ENCODE peak calls at places on chromosome 20, in nine cellular contexts. P is effector memory CD8-positive, alpha-beta T cell; K is HuH-7; N is mammary epithelial cell; F is amniotic stem cell; U is NCI-H2171; M is ELF-1; Y is right cardiac atrium; A is nephron progenitor cell. R is an unnamed sample.

GRCh38 chr20:50716518-50716917 is 14.9 kb upstream of the PARD6B start:
- DNase-seq in P (no peak), K (no peak), N (no peak), F (no peak), U (no peak), M (no peak), Y (no peak), A (no peak), R (no peak)

GRCh38 chr20:47335251-47336012 is 21.1 kb downstream of the ZMYND8 start:
- DNase-seq in P (no peak), K (no peak), N (no peak), F (no peak), U (no peak), M (no peak), Y (no peak), A (no peak), R (no peak)

GRCh38 chr20:63700199-63701050 is 4.0 kb downstream of the TNFRSF6B start:
- DNase-seq in P (no peak), K (peak), N (no peak), F (no peak), U (no peak), M (peak), Y (peak), A (no peak), R (no peak)

GRCh38 chr20:24533449-24533848 is 64.0 kb downstream of the SYNDIG1 start:
- DNase-seq in P (no peak), K (no peak), N (no peak), F (no peak), U (no peak), M (peak), Y (no peak), A (no peak), R (no peak)

GRCh38 chr20:5531318-5532081 is 214.7 kb upstream of the PROKR2 start:
- DNase-seq in P (no peak), K (no peak), N (peak), F (no peak), U (no peak), M (no peak), Y (no peak), A (no peak), R (no peak)

GRCh38 chr20:56072165-56072564 is 66.8 kb upstream of the CBLN4 start:
- DNase-seq in P (no peak), K (no peak), N (no peak), F (no peak), U (no peak), M (no peak), Y (no peak), A (no peak), R (no peak)

GRCh38 chr20:41395669-41396664 is 29.3 kb upstream of the EMILIN3 start:
- DNase-seq in P (no peak), K (no peak), N (no peak), F (no peak), U (peak), M (peak), Y (peak), A (no peak), R (no peak)

GRCh38 chr20:45822863-45823262 is 4.2 kb downstream of the TNNC2 start:
- DNase-seq in P (no peak), K (no peak), N (peak), F (no peak), U (peak), M (peak), Y (peak), A (no peak), R (no peak)

GRCh38 chr20:30811896-30812671 is 445.4 kb upstream of the DEFB115 start:
- DNase-seq in P (no peak), K (peak), N (peak), F (no peak), U (no peak), M (peak), Y (peak), A (no peak), R (no peak)

GRCh38 chr20:63972312-63973159 is 2.8 kb upstream of the ZNF512B start:
- DNase-seq in P (no peak), K (no peak), N (no peak), F (no peak), U (no peak), M (no peak), Y (peak), A (no peak), R (no peak)

GRCh38 chr20:31603822-31604566 is 1.1 kb upstream of the ID1 start:
- DNase-seq in P (peak), K (peak), N (peak), F (peak), U (peak), M (peak), Y (peak), A (peak), R (peak)

GRCh38 chr20:21503345-21503744 is 10.5 kb downstream of the NKX2-2 start:
- DNase-seq in P (no peak), K (no peak), N (peak), F (no peak), U (no peak), M (no peak), Y (no peak), A (no peak), R (peak)

GRCh38 chr20:63215101-63216040 is 560 bp downstream of the YTHDF1 start:
- DNase-seq in P (no peak), K (peak), N (peak), F (no peak), U (no peak), M (peak), Y (peak), A (peak), R (no peak)

GRCh38 chr20:44701889-44702288 is 13.3 kb upstream of the CCN5 start:
- DNase-seq in P (no peak), K (no peak), N (no peak), F (no peak), U (no peak), M (no peak), Y (no peak), A (no peak), R (no peak)

GRCh38 chr20:23047738-23048214 is 1.7 kb downstream of the THBD start:
- DNase-seq in P (no peak), K (no peak), N (no peak), F (no peak), U (no peak), M (peak), Y (peak), A (no peak), R (no peak)

GRCh38 chr20:31572042-31572700 is 32.9 kb upstream of the ID1 start:
- DNase-seq in P (no peak), K (no peak), N (no peak), F (no peak), U (peak), M (no peak), Y (no peak), A (no peak), R (no peak)

GRCh38 chr20:36647194-36648121 is 1.5 kb upstream of the SLA2 start:
- DNase-seq in P (no peak), K (no peak), N (no peak), F (no peak), U (no peak), M (no peak), Y (no peak), A (no peak), R (no peak)

GRCh38 chr20:21234816-21235215 is 68.3 kb upstream of the XRN2 start:
- DNase-seq in P (no peak), K (no peak), N (no peak), F (no peak), U (no peak), M (no peak), Y (no peak), A (no peak), R (no peak)

GRCh38 chr20:58708246-58708931 is 15.8 kb downstream of the NPEPL1 start:
- DNase-seq in P (no peak), K (no peak), N (no peak), F (no peak), U (no peak), M (no peak), Y (no peak), A (no peak), R (no peak)

GRCh38 chr20:40268321-40269075 is 420.5 kb downstream of the MAFB start:
- DNase-seq in P (no peak), K (no peak), N (no peak), F (no peak), U (no peak), M (peak), Y (no peak), A (no peak), R (no peak)

GRCh38 chr20:10314198-10314597 is 95.6 kb downstream of the SNAP25 start:
- DNase-seq in P (no peak), K (no peak), N (no peak), F (no peak), U (no peak), M (no peak), Y (no peak), A (no peak), R (no peak)

GRCh38 chr20:22420116-22420598 is 164.2 kb downstream of the FOXA2 start:
- DNase-seq in P (no peak), K (no peak), N (no peak), F (no peak), U (no peak), M (no peak), Y (no peak), A (no peak), R (no peak)

GRCh38 chr20:53606364-53606985 is 12.8 kb upstream of the ZNF217 start:
- DNase-seq in P (no peak), K (no peak), N (no peak), F (no peak), U (no peak), M (no peak), Y (no peak), A (no peak), R (no peak)

GRCh38 chr20:63706852-63707557 is 771 bp downstream of the ARFRP1 start:
- DNase-seq in P (peak), K (peak), N (peak), F (no peak), U (peak), M (peak), Y (peak), A (peak), R (no peak)

GRCh38 chr20:4850960-4851359 is 129.3 kb downstream of the PRND start:
- DNase-seq in P (no peak), K (no peak), N (no peak), F (no peak), U (no peak), M (no peak), Y (no peak), A (no peak), R (no peak)

GRCh38 chr20:4546786-4547185 is 174.9 kb upstream of the PRND start:
- DNase-seq in P (no peak), K (no peak), N (peak), F (peak), U (no peak), M (no peak), Y (no peak), A (no peak), R (peak)

GRCh38 chr20:44211177-44212039 is 837 bp upstream of the OSER1 start:
- DNase-seq in P (no peak), K (peak), N (peak), F (no peak), U (no peak), M (peak), Y (peak), A (no peak), R (no peak)

GRCh38 chr20:49916146-49917002 is 1.0 kb upstream of the SPATA2 start:
- DNase-seq in P (peak), K (peak), N (peak), F (no peak), U (peak), M (peak), Y (no peak), A (no peak), R (no peak)